ENCODE peak calls at places on chromosome X, in nine cellular contexts. X is AG08395, Q is left ventricle myocardium superior, W is left ventricle myocardium inferior, Z is fibroblast of the conjunctiva, O is glomerular endothelial cell, S is HT1080, B is neural progenitor cell, V is D341Med. D is an unnamed sample.

GRCh38 chrX:135327299-135327698 is 18.0 kb downstream of the ETDC start:
- DNase-seq in O (no peak), Z (peak), W (no peak), S (peak), Q (no peak), B (no peak), X (peak), V (no peak), D (no peak)

GRCh38 chrX:139933904-139934303 is 1.1 kb upstream of the ATP11C start:
- DNase-seq in S (no peak), O (no peak), Q (no peak), Z (no peak), W (no peak), B (no peak), V (no peak), X (no peak), D (no peak)

GRCh38 chrX:84441143-84441542 is 61.1 kb downstream of the HDX start:
- DNase-seq in W (no peak), B (no peak), X (no peak), S (peak), Z (no peak), Q (no peak), O (no peak), V (no peak), D (no peak)

GRCh38 chrX:53133400-53133799 is 39.5 kb downstream of the KANTR start:
- DNase-seq in B (no peak), X (no peak), V (no peak), Q (no peak), W (no peak), O (no peak), S (no peak), Z (no peak), D (no peak)

GRCh38 chrX:135520022-135520552 is 373 bp upstream of the INTS6L start:
- DNase-seq in S (no peak), B (peak), O (peak), Z (peak), V (no peak), W (no peak), Q (no peak), X (peak), D (no peak)

GRCh38 chrX:71533514-71533849 is 578 bp downstream of the OGT start:
- DNase-seq in W (no peak), Z (peak), X (no peak), Q (no peak), S (no peak), V (no peak), B (peak), O (no peak), D (no peak)

GRCh38 chrX:133676344-133677122 is 261.2 kb upstream of the GPC4 start:
- DNase-seq in X (no peak), S (no peak), B (no peak), Q (no peak), O (no peak), Z (no peak), W (no peak), V (no peak), D (no peak)

GRCh38 chrX:129606918-129607317 is 47.8 kb downstream of the APLN start:
- DNase-seq in X (peak), B (peak), Q (no peak), Z (peak), O (peak), S (peak), V (peak), W (no peak), D (peak)

GRCh38 chrX:23008431-23009099 is 8.8 kb downstream of the DDX53 start:
- DNase-seq in B (peak), V (peak), Q (no peak), X (no peak), Z (peak), O (no peak), S (peak), W (no peak), D (no peak)

GRCh38 chrX:46678232-46678631 is 80.7 kb downstream of the SLC9A7 start:
- DNase-seq in X (no peak), Q (no peak), O (no peak), Z (no peak), W (no peak), S (no peak), B (no peak), V (no peak), D (no peak)

GRCh38 chrX:110167952-110168451 is 149.9 kb downstream of the AMMECR1 start:
- DNase-seq in X (no peak), Q (peak), O (no peak), S (peak), Z (no peak), W (no peak), B (peak), V (peak), D (no peak)

GRCh38 chrX:103687696-103688191 is 1.2 kb upstream of the MORF4L2 start:
- DNase-seq in O (peak), X (peak), V (peak), Q (peak), B (peak), Z (peak), S (peak), W (peak), D (peak)

GRCh38 chrX:106726485-106727437 is at the start of gene RNF128:
- DNase-seq in X (peak), Z (no peak), V (peak), B (peak), O (no peak), S (peak), Q (peak), W (no peak), D (no peak)

GRCh38 chrX:136450050-136450830 is 37.5 kb upstream of the BRS3 start:
- DNase-seq in S (peak), B (no peak), Q (no peak), X (no peak), W (no peak), Z (no peak), O (no peak), V (no peak), D (no peak)

GRCh38 chrX:68841251-68842049 is 12.6 kb downstream of the EFNB1 start:
- DNase-seq in Q (peak), S (no peak), W (peak), B (no peak), O (no peak), Z (no peak), V (no peak), X (no peak), D (no peak)

GRCh38 chrX:2145672-2146412 is 354.9 kb downstream of the DHRSX start:
- DNase-seq in B (no peak), Z (no peak), O (no peak), W (no peak), X (no peak), V (no peak), Q (no peak), S (peak), D (no peak)

GRCh38 chrX:120262781-120263719 is 12.4 kb downstream of the ZBTB33 start:
- DNase-seq in Z (no peak), Q (no peak), B (no peak), O (no peak), W (no peak), X (no peak), S (no peak), V (peak), D (no peak)

D was measured in AG09319.